ENCODE peak calls at places on chromosomes 16 and 17, in five cellular contexts. H, R, A, S and K are unnamed samples.

GRCh38 chr16:56493131-56493530 is 26.7 kb downstream of the BBS2 start:
- DNase-seq in H (no peak), R (no peak), A (no peak), S (no peak), K (no peak)

GRCh38 chr17:43368740-43369506 is 29.9 kb upstream of the ARL4D start:
- DNase-seq in H (peak; percentile 85), R (peak; percentile 93), A (peak; percentile 82), S (peak; percentile 50), K (no peak)

GRCh38 chr16:86669285-86669805 is 91.0 kb downstream of the FOXL1 start:
- DNase-seq in H (no peak), R (no peak), A (no peak), S (no peak), K (no peak)

GRCh38 chr16:56643080-56643778 is 4.8 kb downstream of the MT1A start:
- DNase-seq in H (peak; percentile 89), R (peak; percentile 92), A (peak; percentile 75), S (peak; percentile 78), K (no peak)

GRCh38 chr16:47873434-47873833 is 282.4 kb downstream of the ABCC12 start:
- DNase-seq in H (no peak), R (no peak), A (no peak), S (no peak), K (no peak)

GRCh38 chr16:12613131-12613991 is 190.3 kb downstream of the CPPED1 start:
- DNase-seq in H (peak; percentile 14), R (no peak), A (no peak), S (peak; percentile 94), K (no peak)

GRCh38 chr16:44655-45054 is 8.8 kb downstream of the POLR3K start:
- DNase-seq in H (no peak), R (no peak), A (peak; percentile 10), S (no peak), K (no peak)

GRCh38 chr17:36534117-36534880 is at the start of gene MYO19:
- DNase-seq in H (peak; percentile 82), R (peak; percentile 91), A (peak; percentile 67), S (peak; percentile 67), K (no peak)

GRCh38 chr17:4796550-4796915 is 569 bp downstream of the PSMB6 start:
- DNase-seq in H (peak; percentile 27), R (no peak), A (no peak), S (no peak), K (no peak)

GRCh38 chr16:85423631-85424030 is 189.5 kb upstream of the GSE1 start:
- DNase-seq in H (no peak), R (peak; percentile 66), A (no peak), S (no peak), K (no peak)

GRCh38 chr17:2093349-2093748 is 38.4 kb downstream of the HIC1 start:
- DNase-seq in H (no peak), R (no peak), A (no peak), S (no peak), K (no peak)

GRCh38 chr16:70779361-70779760 is 21.6 kb downstream of the VAC14 start:
- DNase-seq in H (no peak), R (no peak), A (no peak), S (no peak), K (no peak)
- TF ChIP-seq POLR2A in H (no peak), R (no peak), A (no peak), S (no peak), K (no peak)

DNA sequence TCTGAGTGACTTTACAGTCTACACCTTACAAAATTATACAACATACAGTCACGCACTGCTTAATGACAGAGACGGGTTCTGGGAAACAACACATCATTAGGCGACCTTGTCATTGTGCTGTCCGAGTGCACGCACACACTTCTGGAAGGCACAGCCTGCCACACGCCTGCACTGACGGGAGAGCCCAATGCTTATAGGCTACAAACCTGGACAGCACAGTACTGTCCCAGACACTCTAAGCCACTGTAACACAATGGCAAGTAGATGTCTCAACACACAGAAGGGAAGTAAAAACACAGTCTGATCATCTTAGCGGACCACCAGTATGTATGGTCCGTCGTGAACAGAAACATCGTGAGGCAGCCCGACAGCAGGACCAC is 29.8 kb downstream of the KLHDC4 start:
- DNase-seq in H (no peak), R (no peak), A (no peak), S (no peak), K (no peak)
- TF ChIP-seq POLR2AphosphoS5 in H (no peak), R (no peak), A (no peak), S (no peak), K (no peak)

GRCh38 chr17:75267146-75267402 is 4.0 kb downstream of the MIF4GD start:
- DNase-seq in H (no peak), R (no peak), A (no peak), S (no peak), K (no peak)

GRCh38 chr17:75267403-75268232 is 3.4 kb downstream of the MIF4GD start:
- DNase-seq in H (peak; percentile 66), R (no peak), A (no peak), S (no peak), K (no peak)

GRCh38 chr17:75270966-75271232 is at the start of gene MIF4GD:
- DNase-seq in H (no peak), R (no peak), A (no peak), S (no peak), K (no peak)

GRCh38 chr17:75270218-75270965 is 639 bp downstream of the MIF4GD start:
- DNase-seq in H (peak; percentile 78), R (peak; percentile 92), A (peak; percentile 63), S (peak; percentile 69), K (no peak)

DNA sequence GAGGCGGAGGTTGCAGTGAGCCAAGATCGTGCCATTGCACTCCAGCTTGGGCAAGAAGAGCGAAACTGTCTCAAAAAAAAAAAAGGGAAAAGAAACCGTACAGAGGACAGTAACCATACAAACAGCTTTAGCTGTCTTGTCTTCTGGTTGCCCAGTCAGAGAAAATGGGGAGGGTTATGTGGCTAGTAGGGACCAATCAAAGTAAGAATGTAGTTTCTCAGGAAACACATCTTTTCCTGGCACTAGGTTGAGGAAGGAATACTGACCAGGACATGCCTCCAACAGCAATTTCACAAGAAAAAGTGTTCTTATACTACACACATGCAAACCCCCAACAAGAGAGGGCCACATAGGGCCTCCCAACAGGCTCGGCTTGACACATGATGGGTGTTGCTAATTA is 2.1 kb downstream of the MIF4GD start:
- DNase-seq in H (no peak), R (no peak), A (no peak), S (no peak), K (no peak)
- TF ChIP-seq POLR2A in H (peak; percentile 25), R (no peak), A (no peak), S (peak; percentile 38), K (no peak)

DNA sequence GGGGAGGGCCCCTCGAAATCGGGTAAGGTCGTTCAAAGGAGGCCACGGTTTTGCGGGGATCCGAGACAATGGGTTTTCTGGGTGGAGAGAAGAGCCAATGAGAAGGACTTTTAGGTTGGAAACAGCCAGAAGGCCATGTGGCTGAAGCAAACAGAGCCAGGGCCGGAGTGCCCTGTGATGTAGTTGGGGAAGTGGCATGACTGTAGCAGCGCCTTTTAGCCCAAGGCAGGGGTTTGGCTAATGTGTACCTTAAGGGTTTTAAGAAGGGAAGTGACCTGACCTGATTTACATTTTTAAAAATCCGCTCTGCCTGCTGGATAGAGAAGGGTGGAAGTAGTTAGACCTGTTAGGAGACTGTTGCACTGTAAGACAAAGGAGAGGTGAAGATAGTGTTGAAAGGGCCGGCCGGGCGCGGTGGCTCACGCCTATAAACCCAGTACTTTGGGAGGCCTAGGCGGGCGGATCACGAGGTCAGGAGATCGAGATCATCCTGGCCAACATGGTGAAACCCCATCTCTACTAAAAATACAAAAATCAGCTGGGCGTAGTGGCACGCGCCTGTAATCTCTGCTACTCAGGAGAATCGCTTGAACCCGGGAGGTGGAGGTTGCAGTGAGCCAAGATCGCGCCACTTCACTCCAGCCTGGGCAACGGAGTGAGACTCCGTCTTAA is 1.0 kb downstream of the LYRM1 start:
- DNase-seq in H (peak; percentile 55), R (peak; percentile 87), A (peak; percentile 73), S (no peak), K (no peak)
- TF ChIP-seq POLR2AphosphoS5 in H (no peak), R (peak; percentile 71), A (peak; percentile 8), S (no peak), K (no peak)

GRCh38 chr16:30472328-30472942 is at the start of gene ITGAL:
- DNase-seq in H (peak; percentile 72), R (peak; percentile 94), A (no peak), S (no peak), K (no peak)
- TF ChIP-seq POLR2A in H (peak; percentile 15), R (peak; percentile 51), A (no peak), S (no peak), K (no peak)

DNA sequence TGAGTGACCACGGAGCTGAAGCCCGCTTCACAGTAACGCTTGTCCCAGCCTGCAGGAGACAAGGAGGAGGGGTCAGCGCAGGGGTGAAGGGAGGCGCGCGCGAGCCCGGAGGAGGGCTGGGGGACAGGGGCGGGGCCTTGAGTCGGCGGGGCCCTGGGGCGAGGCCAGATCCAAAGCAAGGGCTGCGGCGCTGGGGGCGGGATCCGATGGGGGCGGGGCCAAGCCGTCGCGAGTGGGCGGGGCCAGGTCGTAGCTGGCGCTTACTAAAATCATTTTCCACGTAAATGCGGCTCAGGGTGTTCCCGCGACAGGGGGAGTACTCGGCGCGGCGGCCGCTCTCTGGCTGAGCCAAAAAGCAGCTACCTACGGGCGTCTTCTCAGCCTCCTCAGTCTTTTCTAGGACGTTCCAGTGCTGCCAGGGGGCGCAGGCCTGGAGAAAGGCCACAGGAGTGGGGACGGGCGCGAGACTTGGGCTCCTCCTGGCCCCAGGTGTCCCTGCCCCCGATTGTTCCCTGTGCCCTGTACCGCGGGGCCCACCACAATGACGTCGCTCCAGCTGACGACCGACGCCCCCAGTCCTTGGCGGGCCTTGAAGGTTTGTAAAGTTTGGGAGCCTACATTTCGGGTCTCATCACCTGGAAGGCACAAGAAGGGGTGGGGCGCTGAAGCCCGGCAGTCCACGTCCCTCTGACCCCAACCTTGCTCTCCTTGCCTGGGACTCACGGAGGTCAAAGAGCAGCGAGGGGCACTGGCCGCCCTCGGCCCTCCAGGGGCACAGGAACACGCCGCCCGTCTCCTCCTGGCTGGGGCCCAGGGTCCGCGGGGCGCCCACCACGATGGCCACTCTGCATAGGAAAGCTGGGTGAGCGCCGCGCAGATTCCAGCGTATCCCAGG is 3.9 kb downstream of the ITGA2B start:
- DNase-seq in H (peak; percentile 84), R (peak; percentile 88), A (peak; percentile 72), S (peak; percentile 61), K (no peak)
- TF ChIP-seq POLR2AphosphoS5 in H (no peak), R (peak; percentile 23), A (no peak), S (peak; percentile 84), K (no peak)

GRCh38 chr17:7857724-7858486 is at the start of gene CYB5D1:
- DNase-seq in H (peak; percentile 93), R (peak; percentile 95), A (peak; percentile 90), S (peak; percentile 94), K (peak; percentile 97)
- TF ChIP-seq POLR2A in H (peak; percentile 64), R (peak; percentile 56), A (no peak), S (peak; percentile 59), K (peak; percentile 28)